ENCODE peak calls at places on chromosomes 13 and 19, in six cellular contexts. A, J, N, U, C and M are unnamed samples.

GRCh38 chr19:47310819-47311218 is 1.2 kb downstream of the C5AR1 start:
- DNase-seq in A (peak), J (no peak), N (no peak), U (no peak), C (peak), M (peak)

GRCh38 chr13:26022538-26023292 is 29.1 kb downstream of the SHISA2 start:
- DNase-seq in A (peak), J (peak), N (no peak), U (no peak), C (peak), M (peak)

GRCh38 chr13:76965759-76966421 is 17.6 kb downstream of the ACOD1 start:
- DNase-seq in A (peak), J (peak), N (no peak), U (no peak), C (peak), M (peak)

GRCh38 chr19:3506384-3507340 is 551 bp downstream of the FZR1 start:
- DNase-seq in A (peak), J (no peak), N (no peak), U (peak), C (no peak), M (peak)

GRCh38 chr19:47813304-47813994 is 8.3 kb upstream of the CRX start:
- DNase-seq in A (peak), J (peak), N (peak), U (peak), C (peak), M (peak)

GRCh38 chr13:41785402-41786142 is 175.3 kb downstream of the VWA8 start:
- DNase-seq in A (no peak), J (no peak), N (no peak), U (no peak), C (no peak), M (no peak)

GRCh38 chr19:16143399-16144215 is at the start of gene HSH2D:
- DNase-seq in A (peak), J (no peak), N (peak), U (peak), C (no peak), M (no peak)

GRCh38 chr13:47794963-47795362 is 206.1 kb downstream of the SUCLA2 start:
- DNase-seq in A (no peak), J (no peak), N (peak), U (no peak), C (peak), M (peak)

GRCh38 chr13:97003071-97003470 is 8.8 kb upstream of the OXGR1 start:
- DNase-seq in A (no peak), J (no peak), N (no peak), U (no peak), C (no peak), M (peak)

GRCh38 chr19:58434217-58434616 is 5.7 kb downstream of the ZNF132 start:
- DNase-seq in A (no peak), J (no peak), N (no peak), U (no peak), C (peak), M (peak)